ENCODE peak calls at places on chromosomes 4 and X, in seven cellular contexts. T is ACHN; W is endodermal cell; Z is midbrain; M is fibroblast of mammary gland; Q is stimulated activated CD4-positive, alpha-beta T cell treated with anti-CD3 and anti-CD28 coated beads, Interleukin-4, amount 100 ng/mL, for 4 hours; Y is GM20000. R is an unnamed sample.

GRCh38 chr4:152667781-152668180 is 12.0 kb downstream of the TMEM154 start:
- DNase-seq in T (no peak), W (no peak), Z (no peak), M (no peak), Q (no peak), Y (no peak), R (no peak)

GRCh38 chr4:184170996-184171395 is 46.7 kb downstream of the ENPP6 start:
- DNase-seq in T (no peak), W (peak), Z (no peak), M (peak), Q (no peak), Y (no peak), R (no peak)

GRCh38 chrX:10172867-10173266 is 16.1 kb downstream of the CLCN4 start:
- DNase-seq in T (no peak), W (no peak), Z (no peak), M (no peak), Q (no peak), Y (no peak), R (no peak)

GRCh38 chr4:95545526-95545925 is 3.2 kb downstream of the UNC5C start:
- DNase-seq in T (no peak), W (no peak), Z (no peak), M (no peak), Q (no peak), Y (no peak), R (no peak)

GRCh38 chrX:123361371-123361770 is 177.3 kb downstream of the GRIA3 start:
- DNase-seq in T (no peak), W (peak), Z (no peak), M (no peak), Q (no peak), Y (no peak), R (no peak)

GRCh38 chrX:135324463-135324862 is 15.2 kb downstream of the ETDC start:
- DNase-seq in T (no peak), W (no peak), Z (no peak), M (no peak), Q (no peak), Y (no peak), R (no peak)

GRCh38 chr4:154743683-154744340 is at the start of gene LRAT:
- DNase-seq in T (peak), W (peak), Z (peak), M (peak), Q (peak), Y (peak), R (no peak)

GRCh38 chr4:109801099-109801789 is 555 bp downstream of the CFI start:
- DNase-seq in T (peak), W (no peak), Z (no peak), M (no peak), Q (no peak), Y (no peak), R (no peak)

GRCh38 chr4:76376534-76376933 is 44.4 kb downstream of the CCDC158 start:
- DNase-seq in T (no peak), W (no peak), Z (no peak), M (no peak), Q (no peak), Y (no peak), R (no peak)

GRCh38 chrX:119062750-119063374 is 9.9 kb upstream of the CT47C1 start:
- DNase-seq in T (no peak), W (peak), Z (no peak), M (peak), Q (no peak), Y (no peak), R (no peak)

GRCh38 chr4:22850055-22850454 is 157.3 kb downstream of the GBA3 start:
- DNase-seq in T (no peak), W (no peak), Z (no peak), M (no peak), Q (no peak), Y (no peak), R (no peak)

GRCh38 chr4:150781108-150781663 is 199.2 kb downstream of the MAB21L2 start:
- DNase-seq in T (no peak), W (no peak), Z (no peak), M (no peak), Q (no peak), Y (no peak), R (no peak)

GRCh38 chr4:88255111-88255510 is 29.2 kb downstream of the PPM1K start:
- DNase-seq in T (no peak), W (no peak), Z (no peak), M (no peak), Q (no peak), Y (no peak), R (no peak)

GRCh38 chr4:118318931-118319330 is 33.9 kb downstream of the PRSS12 start:
- DNase-seq in T (no peak), W (no peak), Z (no peak), M (no peak), Q (no peak), Y (no peak), R (no peak)